ENCODE peak calls at places on chromosomes 4 and X, in four cellular contexts. Z, G, J and H are unnamed samples.

GRCh38 chrX:8815460-8816065 is 14.4 kb upstream of the FAM9A start:
- DNase-seq in Z (peak; percentile 6), G (peak; percentile 53), J (peak; percentile 45), H (no peak)

GRCh38 chr4:82801910-82802521 is 3.4 kb upstream of the SCD5 start:
- DNase-seq in Z (no peak), G (peak; percentile 56), J (peak; percentile 33), H (no peak)

GRCh38 chrX:9907645-9908387 is 59.3 kb upstream of the CLDN34 start:
- DNase-seq in Z (no peak), G (peak; percentile 83), J (no peak), H (no peak)

GRCh38 chr4:11609751-11610150 is 181.1 kb upstream of the HS3ST1 start:
- DNase-seq in Z (no peak), G (no peak), J (no peak), H (no peak)

GRCh38 chr4:133594246-133595207 is 445.4 kb downstream of the PCDH10 start:
- DNase-seq in Z (no peak), G (peak; percentile 72), J (no peak), H (no peak)

GRCh38 chrX:85992811-85993229 is 54.5 kb downstream of the CHM start:
- DNase-seq in Z (no peak), G (peak; percentile 37), J (no peak), H (no peak)

GRCh38 chr4:152102184-152103000 is 341.6 kb upstream of the GATB start:
- DNase-seq in Z (no peak), G (no peak), J (peak; percentile 38), H (no peak)

GRCh38 chr4:98996056-98996941 is 778 bp downstream of the METAP1 start:
- DNase-seq in Z (no peak), G (peak; percentile 29), J (peak; percentile 3), H (no peak)

GRCh38 chrX:16664626-16665025 is 14.7 kb downstream of the S100G start:
- DNase-seq in Z (no peak), G (no peak), J (no peak), H (no peak)

GRCh38 chrX:120452131-120452530 is 17.0 kb downstream of the LAMP2 start:
- DNase-seq in Z (peak; percentile 6), G (peak; percentile 35), J (peak; percentile 22), H (no peak)

GRCh38 chr4:144411700-144412099 is 234.3 kb upstream of the HHIP start:
- DNase-seq in Z (no peak), G (no peak), J (no peak), H (no peak)

GRCh38 chr4:6200011-6200921 is at the start of gene JAKMIP1:
- DNase-seq in Z (peak; percentile 74), G (peak; percentile 47), J (peak; percentile 57), H (no peak)

GRCh38 chr4:94650690-94651089 is 107.1 kb upstream of the BMPR1B start:
- DNase-seq in Z (peak; percentile 24), G (peak; percentile 36), J (peak; percentile 94), H (no peak)

GRCh38 chr4:148162554-148162953 is 279.7 kb downstream of the NR3C2 start:
- DNase-seq in Z (no peak), G (no peak), J (no peak), H (no peak)

GRCh38 chr4:24322517-24322916 is 261.8 kb downstream of the DHX15 start:
- DNase-seq in Z (no peak), G (no peak), J (no peak), H (no peak)

GRCh38 chr4:139005774-139006173 is 9.8 kb upstream of the NOCT start:
- DNase-seq in Z (no peak), G (no peak), J (no peak), H (no peak)

GRCh38 chrX:18638397-18638796 is 33.5 kb downstream of the RS1 start:
- DNase-seq in Z (no peak), G (no peak), J (no peak), H (no peak)

GRCh38 chrX:68830486-68831404 is 1.9 kb downstream of the EFNB1 start:
- DNase-seq in Z (no peak), G (no peak), J (no peak), H (no peak)

GRCh38 chr4:43816107-43816506 is 632.5 kb downstream of the KCTD8 start:
- DNase-seq in Z (no peak), G (peak; percentile 16), J (no peak), H (no peak)

GRCh38 chrX:153642313-153642654 is 4.7 kb upstream of the DUSP9 start:
- DNase-seq in Z (no peak), G (no peak), J (no peak), H (no peak)

GRCh38 chrX:153644356-153645125 is 2.5 kb upstream of the DUSP9 start:
- DNase-seq in Z (no peak), G (no peak), J (peak; percentile 59), H (no peak)

GRCh38 chrX:153645151-153645550 is 1.9 kb upstream of the DUSP9 start:
- DNase-seq in Z (no peak), G (no peak), J (no peak), H (no peak)

GRCh38 chrX:153642655-153643430 is 4.2 kb upstream of the DUSP9 start:
- DNase-seq in Z (no peak), G (no peak), J (no peak), H (no peak)

GRCh38 chrX:153643431-153644351 is 3.3 kb upstream of the DUSP9 start:
- DNase-seq in Z (no peak), G (no peak), J (peak; percentile 43), H (no peak)
- TF ChIP-seq CTCF in Z (no peak), G (no peak), J (peak; percentile 58), H (no peak)

DNA sequence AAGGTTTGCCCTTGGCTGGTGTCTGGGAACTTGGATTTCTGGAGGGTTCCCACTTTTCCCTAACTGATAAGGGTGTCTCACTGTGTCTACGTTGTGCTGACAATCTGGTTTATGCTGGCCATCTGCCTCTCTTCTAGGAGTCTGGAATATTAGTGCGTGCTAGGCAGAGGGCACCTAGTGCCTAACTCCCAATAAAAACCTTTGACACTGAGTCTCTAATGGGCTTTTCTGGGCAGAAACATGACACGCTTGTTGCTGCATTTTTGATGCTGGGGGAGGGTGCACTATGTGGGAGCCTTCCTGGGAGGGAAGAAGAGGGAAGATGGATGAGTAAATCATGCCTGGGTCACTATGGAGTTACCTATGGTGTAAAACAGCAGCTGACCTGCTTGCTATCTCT is 16.3 kb upstream of the ZNF41 start:
- DNase-seq in Z (no peak), G (no peak), J (no peak), H (no peak)
- TF ChIP-seq CTCF in Z (no peak), G (no peak), J (no peak), H (no peak)

DNA sequence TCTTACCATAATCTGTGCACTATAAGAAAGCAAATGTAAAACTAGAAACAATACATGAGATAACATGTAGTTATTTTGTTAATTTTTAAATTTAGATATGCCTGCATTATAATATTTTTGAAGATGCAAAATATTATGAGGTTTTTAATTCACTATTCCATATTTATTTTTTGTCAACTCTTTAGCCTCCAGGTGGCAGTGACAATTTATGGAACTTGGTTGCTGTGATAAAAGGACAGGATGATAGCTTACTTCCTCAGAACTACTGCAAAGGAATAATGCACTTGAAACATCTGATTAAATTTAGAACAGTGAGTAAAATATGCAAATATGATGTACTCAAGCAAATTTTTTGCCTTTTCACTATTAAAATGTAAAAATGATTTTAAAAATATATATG is 45.1 kb downstream of the SPATA4 start:
- DNase-seq in Z (no peak), G (peak; percentile 51), J (peak; percentile 18), H (no peak)
- TF ChIP-seq CTCF in Z (no peak), G (peak; percentile 33), J (peak; percentile 38), H (peak; percentile 21)

DNA sequence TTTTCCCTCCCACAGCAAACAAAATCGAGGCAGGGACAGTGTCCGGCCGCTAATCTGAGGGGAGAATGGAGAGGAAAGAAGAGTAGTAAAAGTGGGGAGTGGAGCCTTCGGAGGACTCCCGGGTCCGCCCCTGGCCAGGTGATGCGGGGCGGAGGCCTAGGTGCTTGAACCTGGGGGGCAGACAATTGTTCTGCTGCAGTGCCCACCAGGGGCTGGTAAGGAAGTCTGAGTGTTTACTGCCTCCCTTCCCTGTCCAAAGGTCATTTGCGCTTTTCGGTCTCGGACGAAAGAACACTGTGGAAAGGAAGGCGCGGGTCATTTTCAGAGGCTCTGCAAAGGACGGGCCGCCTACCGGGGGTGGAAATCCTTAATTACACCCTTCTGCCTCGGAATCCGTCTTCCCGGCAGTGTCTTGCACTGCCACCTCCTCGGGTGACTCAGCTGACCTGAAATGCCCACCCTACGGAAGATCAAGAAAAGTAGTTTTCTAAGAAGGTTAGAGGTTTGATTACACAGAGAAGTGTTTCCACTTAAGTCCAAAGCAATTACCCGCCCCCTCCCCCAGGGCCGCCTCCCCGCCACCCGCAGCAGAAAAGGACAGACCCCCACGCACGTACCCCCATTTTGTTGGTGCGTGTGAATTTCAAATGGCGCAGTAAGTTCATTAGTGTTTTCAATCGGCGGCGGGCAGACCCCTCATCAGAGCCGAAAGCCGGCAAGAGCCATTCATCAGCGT is 99.9 kb upstream of the TENM3 start:
- DNase-seq in Z (no peak), G (peak; percentile 11), J (no peak), H (no peak)
- TF ChIP-seq CTCF in Z (no peak), G (no peak), J (no peak), H (no peak)

DNA sequence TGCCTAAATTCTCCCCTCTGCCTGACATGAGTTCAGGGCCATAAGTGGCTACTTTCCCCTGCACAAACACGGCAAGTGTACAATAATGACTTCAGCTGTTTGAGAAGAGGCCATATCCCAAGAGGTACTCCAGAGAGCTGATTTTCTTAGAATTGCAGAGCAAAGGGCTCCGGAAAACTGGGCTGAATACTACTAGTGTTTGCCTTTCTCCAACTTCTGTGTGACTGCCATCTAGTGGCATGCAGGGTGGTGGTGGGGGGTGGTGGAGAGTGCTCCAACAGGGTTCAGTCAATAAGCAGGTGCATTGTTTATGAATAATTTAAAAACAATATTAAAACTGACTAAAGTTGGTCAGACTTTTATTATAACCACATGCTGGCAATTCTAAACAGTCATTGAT is 130.0 kb downstream of the CHRDL1 start:
- DNase-seq in Z (no peak), G (peak; percentile 11), J (peak; percentile 21), H (no peak)
- TF ChIP-seq CTCF in Z (no peak), G (peak; percentile 51), J (peak; percentile 28), H (peak; percentile 35)

DNA sequence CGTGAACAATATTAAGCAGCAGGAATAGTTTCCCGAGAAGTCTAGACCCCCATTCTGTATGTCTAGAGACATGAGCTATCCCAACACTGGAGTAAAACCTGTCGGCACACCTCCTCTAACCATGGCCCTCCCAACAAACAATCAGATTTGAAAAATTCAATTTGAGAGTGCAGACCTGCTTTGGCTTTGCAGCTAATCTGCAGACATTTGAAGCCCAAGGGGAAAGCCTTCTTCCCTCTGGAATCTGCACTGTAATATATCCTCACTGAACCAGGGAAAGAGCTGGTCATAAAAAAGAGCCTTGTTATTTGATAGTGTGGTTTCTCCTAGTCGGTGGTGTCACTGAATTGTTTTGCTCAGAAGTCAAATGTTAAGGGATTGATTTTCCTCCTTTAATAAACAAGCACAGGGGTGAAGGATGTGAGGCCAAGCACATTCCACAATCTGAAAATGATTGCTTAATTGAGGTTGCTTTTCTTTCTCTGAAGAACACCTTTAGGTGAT is 44.6 kb upstream of the KLHL34 start:
- DNase-seq in Z (no peak), G (no peak), J (no peak), H (no peak)
- TF ChIP-seq CTCF in Z (no peak), G (no peak), J (no peak), H (no peak)